ENCODE peak calls at places on chromosomes 5 and 9, in six cellular contexts. One of them, this sample, is unnamed.

GRCh38 chr5:1544294-1545010 is 20.7 kb upstream of the LPCAT1 start:
- DNase-seq in ovary: no peak
- DNase-seq in astrocyte of the cerebellum: no peak
- DNase-seq in bronchial epithelial cell: no peak
- DNase-seq in IMR-90: no peak
- DNase-seq in psoas muscle: no peak
- DNase-seq in this sample: no peak

GRCh38 chr5:9156282-9156681 is 389.6 kb downstream of the SEMA5A start:
- DNase-seq in ovary: no peak
- DNase-seq in astrocyte of the cerebellum: no peak
- DNase-seq in bronchial epithelial cell: peak
- DNase-seq in IMR-90: peak
- DNase-seq in psoas muscle: peak
- DNase-seq in this sample: peak

GRCh38 chr9:13330396-13331004 is 51.0 kb upstream of the MPDZ start:
- DNase-seq in ovary: no peak
- DNase-seq in astrocyte of the cerebellum: no peak
- DNase-seq in bronchial epithelial cell: no peak
- DNase-seq in IMR-90: no peak
- DNase-seq in psoas muscle: no peak
- DNase-seq in this sample: no peak

GRCh38 chr5:93681432-93681831 is 60.0 kb downstream of the POU5F2 start:
- DNase-seq in ovary: no peak
- DNase-seq in astrocyte of the cerebellum: no peak
- DNase-seq in bronchial epithelial cell: no peak
- DNase-seq in IMR-90: no peak
- DNase-seq in psoas muscle: no peak
- DNase-seq in this sample: no peak

GRCh38 chr5:157984611-157985010 is 125.7 kb upstream of the CLINT1 start:
- DNase-seq in ovary: no peak
- DNase-seq in astrocyte of the cerebellum: no peak
- DNase-seq in bronchial epithelial cell: no peak
- DNase-seq in IMR-90: no peak
- DNase-seq in psoas muscle: no peak
- DNase-seq in this sample: no peak

GRCh38 chr9:75108571-75108970 is 20.3 kb downstream of the OSTF1 start:
- DNase-seq in ovary: peak
- DNase-seq in astrocyte of the cerebellum: no peak
- DNase-seq in bronchial epithelial cell: no peak
- DNase-seq in IMR-90: peak
- DNase-seq in psoas muscle: no peak
- DNase-seq in this sample: peak

GRCh38 chr5:17169507-17169906 is 47.9 kb upstream of the BASP1 start:
- DNase-seq in ovary: no peak
- DNase-seq in astrocyte of the cerebellum: no peak
- DNase-seq in bronchial epithelial cell: peak
- DNase-seq in IMR-90: peak
- DNase-seq in psoas muscle: no peak
- DNase-seq in this sample: peak

GRCh38 chr9:113578877-113579269 is 115.3 kb downstream of the RGS3 start:
- DNase-seq in ovary: no peak
- DNase-seq in astrocyte of the cerebellum: peak
- DNase-seq in bronchial epithelial cell: peak
- DNase-seq in IMR-90: peak
- DNase-seq in psoas muscle: no peak
- DNase-seq in this sample: peak

GRCh38 chr9:34662544-34663295 is at the start of gene CCL27:
- DNase-seq in ovary: no peak
- DNase-seq in astrocyte of the cerebellum: no peak
- DNase-seq in bronchial epithelial cell: peak
- DNase-seq in IMR-90: no peak
- DNase-seq in psoas muscle: no peak
- DNase-seq in this sample: no peak

GRCh38 chr9:21392270-21392669 is 7.1 kb upstream of the IFNA2 start:
- DNase-seq in ovary: no peak
- DNase-seq in astrocyte of the cerebellum: no peak
- DNase-seq in bronchial epithelial cell: peak
- DNase-seq in IMR-90: no peak
- DNase-seq in psoas muscle: no peak
- DNase-seq in this sample: peak

GRCh38 chr9:131111854-131112311 is 13.5 kb upstream of the NUP214 start:
- DNase-seq in ovary: no peak
- DNase-seq in astrocyte of the cerebellum: no peak
- DNase-seq in bronchial epithelial cell: no peak
- DNase-seq in IMR-90: no peak
- DNase-seq in psoas muscle: no peak
- DNase-seq in this sample: no peak

GRCh38 chr5:76746677-76747076 is 30.8 kb downstream of the F2R start:
- DNase-seq in ovary: no peak
- DNase-seq in astrocyte of the cerebellum: no peak
- DNase-seq in bronchial epithelial cell: no peak
- DNase-seq in IMR-90: no peak
- DNase-seq in psoas muscle: no peak
- DNase-seq in this sample: no peak

GRCh38 chr5:19534751-19535150 is 453.2 kb downstream of the CDH18 start:
- DNase-seq in ovary: no peak
- DNase-seq in astrocyte of the cerebellum: no peak
- DNase-seq in bronchial epithelial cell: peak
- DNase-seq in IMR-90: no peak
- DNase-seq in psoas muscle: no peak
- DNase-seq in this sample: no peak

GRCh38 chr5:79513519-79514390 is at the start of gene HOMER1:
- DNase-seq in ovary: peak
- DNase-seq in astrocyte of the cerebellum: peak
- DNase-seq in bronchial epithelial cell: peak
- DNase-seq in IMR-90: peak
- DNase-seq in psoas muscle: peak
- DNase-seq in this sample: peak

GRCh38 chr5:153584561-153585359 is 94.3 kb downstream of the GRIA1 start:
- DNase-seq in ovary: no peak
- DNase-seq in astrocyte of the cerebellum: no peak
- DNase-seq in bronchial epithelial cell: no peak
- DNase-seq in IMR-90: peak
- DNase-seq in psoas muscle: no peak
- DNase-seq in this sample: peak

GRCh38 chr5:179805529-179806249 is 977 bp downstream of the MGAT4B start:
- DNase-seq in ovary: no peak
- DNase-seq in astrocyte of the cerebellum: no peak
- DNase-seq in bronchial epithelial cell: no peak
- DNase-seq in IMR-90: no peak
- DNase-seq in psoas muscle: peak
- DNase-seq in this sample: peak

GRCh38 chr9:124941689-124942561 is 1.0 kb upstream of the GOLGA1 start:
- DNase-seq in ovary: peak
- DNase-seq in astrocyte of the cerebellum: peak
- DNase-seq in bronchial epithelial cell: peak
- DNase-seq in IMR-90: peak
- DNase-seq in psoas muscle: peak
- DNase-seq in this sample: peak

GRCh38 chr5:96492654-96493053 is 59.6 kb upstream of the PCSK1 start:
- DNase-seq in ovary: no peak
- DNase-seq in astrocyte of the cerebellum: no peak
- DNase-seq in bronchial epithelial cell: no peak
- DNase-seq in IMR-90: no peak
- DNase-seq in psoas muscle: no peak
- DNase-seq in this sample: peak

GRCh38 chr9:95880011-95880690 is 4.7 kb downstream of the ERCC6L2 start:
- DNase-seq in ovary: no peak
- DNase-seq in astrocyte of the cerebellum: peak
- DNase-seq in bronchial epithelial cell: peak
- DNase-seq in IMR-90: peak
- DNase-seq in psoas muscle: no peak
- DNase-seq in this sample: peak

GRCh38 chr9:85978496-85978895 is 37.5 kb downstream of the NAA35 start:
- DNase-seq in ovary: no peak
- DNase-seq in astrocyte of the cerebellum: no peak
- DNase-seq in bronchial epithelial cell: no peak
- DNase-seq in IMR-90: peak
- DNase-seq in psoas muscle: no peak
- DNase-seq in this sample: no peak

GRCh38 chr5:157182143-157182757 is 1.6 kb downstream of the ITK start:
- DNase-seq in ovary: no peak
- DNase-seq in astrocyte of the cerebellum: no peak
- DNase-seq in bronchial epithelial cell: no peak
- DNase-seq in IMR-90: no peak
- DNase-seq in psoas muscle: no peak
- DNase-seq in this sample: no peak

GRCh38 chr9:77533678-77534077 is 114.4 kb downstream of the GNA14 start:
- DNase-seq in ovary: no peak
- DNase-seq in astrocyte of the cerebellum: no peak
- DNase-seq in bronchial epithelial cell: no peak
- DNase-seq in IMR-90: no peak
- DNase-seq in psoas muscle: no peak
- DNase-seq in this sample: no peak

GRCh38 chr9:112332674-112332976 is 794 bp downstream of the PTBP3 start:
- DNase-seq in ovary: no peak
- DNase-seq in astrocyte of the cerebellum: no peak
- DNase-seq in bronchial epithelial cell: no peak
- DNase-seq in IMR-90: no peak
- DNase-seq in psoas muscle: no peak
- DNase-seq in this sample: no peak

GRCh38 chr5:36264202-36264760 is 22.6 kb upstream of the NADK2 start:
- DNase-seq in ovary: no peak
- DNase-seq in astrocyte of the cerebellum: no peak
- DNase-seq in bronchial epithelial cell: no peak
- DNase-seq in IMR-90: no peak
- DNase-seq in psoas muscle: no peak
- DNase-seq in this sample: no peak

GRCh38 chr9:34638138-34638445 is 505 bp upstream of the SIGMAR1 start:
- DNase-seq in ovary: no peak
- DNase-seq in astrocyte of the cerebellum: no peak
- DNase-seq in bronchial epithelial cell: no peak
- DNase-seq in IMR-90: no peak
- DNase-seq in psoas muscle: no peak
- DNase-seq in this sample: no peak

GRCh38 chr5:165457854-165458481 is 1952.5 kb downstream of the MAT2B start:
- DNase-seq in ovary: no peak
- DNase-seq in astrocyte of the cerebellum: peak
- DNase-seq in bronchial epithelial cell: peak
- DNase-seq in IMR-90: peak
- DNase-seq in psoas muscle: no peak
- DNase-seq in this sample: peak

GRCh38 chr9:114154597-114155102 is 687 bp upstream of the COL27A1 start:
- DNase-seq in ovary: no peak
- DNase-seq in astrocyte of the cerebellum: no peak
- DNase-seq in bronchial epithelial cell: no peak
- DNase-seq in IMR-90: no peak
- DNase-seq in psoas muscle: no peak
- DNase-seq in this sample: no peak

GRCh38 chr9:134502261-134503211 is 139.1 kb upstream of the COL5A1 start:
- DNase-seq in ovary: peak
- DNase-seq in astrocyte of the cerebellum: peak
- DNase-seq in bronchial epithelial cell: peak
- DNase-seq in IMR-90: peak
- DNase-seq in psoas muscle: peak
- DNase-seq in this sample: peak

GRCh38 chr9:135034106-135034505 is 53.4 kb upstream of the OLFM1 start:
- DNase-seq in ovary: no peak
- DNase-seq in astrocyte of the cerebellum: no peak
- DNase-seq in bronchial epithelial cell: no peak
- DNase-seq in IMR-90: no peak
- DNase-seq in psoas muscle: no peak
- DNase-seq in this sample: no peak

GRCh38 chr9:7259544-7260241 is 501.9 kb downstream of the KDM4C start:
- DNase-seq in ovary: no peak
- DNase-seq in astrocyte of the cerebellum: no peak
- DNase-seq in bronchial epithelial cell: peak
- DNase-seq in IMR-90: no peak
- DNase-seq in psoas muscle: no peak
- DNase-seq in this sample: no peak
- TF ChIP-seq CTCF in ovary: no peak
- TF ChIP-seq CTCF in astrocyte of the cerebellum: no peak
- TF ChIP-seq CTCF in bronchial epithelial cell: peak
- TF ChIP-seq CTCF in IMR-90: no peak
- TF ChIP-seq CTCF in psoas muscle: no peak
- TF ChIP-seq CTCF in this sample: peak

GRCh38 chr5:58122157-58122556 is 337.7 kb downstream of the PLK2 start:
- DNase-seq in ovary: no peak
- DNase-seq in astrocyte of the cerebellum: no peak
- DNase-seq in bronchial epithelial cell: no peak
- DNase-seq in IMR-90: no peak
- DNase-seq in psoas muscle: no peak
- DNase-seq in this sample: no peak

GRCh38 chr5:58122993-58123392 is 336.9 kb downstream of the PLK2 start:
- DNase-seq in ovary: no peak
- DNase-seq in astrocyte of the cerebellum: no peak
- DNase-seq in bronchial epithelial cell: no peak
- DNase-seq in IMR-90: no peak
- DNase-seq in psoas muscle: no peak
- DNase-seq in this sample: no peak

GRCh38 chr5:58127132-58127485 is 332.8 kb downstream of the PLK2 start:
- DNase-seq in ovary: no peak
- DNase-seq in astrocyte of the cerebellum: no peak
- DNase-seq in bronchial epithelial cell: no peak
- DNase-seq in IMR-90: no peak
- DNase-seq in psoas muscle: no peak
- DNase-seq in this sample: no peak

GRCh38 chr5:58123501-58123900 is 336.4 kb downstream of the PLK2 start:
- DNase-seq in ovary: no peak
- DNase-seq in astrocyte of the cerebellum: no peak
- DNase-seq in bronchial epithelial cell: no peak
- DNase-seq in IMR-90: no peak
- DNase-seq in psoas muscle: no peak
- DNase-seq in this sample: no peak

GRCh38 chr5:58127486-58128220 is 332.2 kb downstream of the PLK2 start:
- DNase-seq in ovary: no peak
- DNase-seq in astrocyte of the cerebellum: no peak
- DNase-seq in bronchial epithelial cell: peak
- DNase-seq in IMR-90: peak
- DNase-seq in psoas muscle: no peak
- DNase-seq in this sample: no peak
- H3K4me3 ChIP-seq in ovary: no peak
- H3K4me3 ChIP-seq in astrocyte of the cerebellum: no peak
- H3K4me3 ChIP-seq in bronchial epithelial cell: no peak
- H3K4me3 ChIP-seq in IMR-90: no peak
- H3K4me3 ChIP-seq in psoas muscle: no peak
- H3K4me3 ChIP-seq in this sample: no peak

DNA sequence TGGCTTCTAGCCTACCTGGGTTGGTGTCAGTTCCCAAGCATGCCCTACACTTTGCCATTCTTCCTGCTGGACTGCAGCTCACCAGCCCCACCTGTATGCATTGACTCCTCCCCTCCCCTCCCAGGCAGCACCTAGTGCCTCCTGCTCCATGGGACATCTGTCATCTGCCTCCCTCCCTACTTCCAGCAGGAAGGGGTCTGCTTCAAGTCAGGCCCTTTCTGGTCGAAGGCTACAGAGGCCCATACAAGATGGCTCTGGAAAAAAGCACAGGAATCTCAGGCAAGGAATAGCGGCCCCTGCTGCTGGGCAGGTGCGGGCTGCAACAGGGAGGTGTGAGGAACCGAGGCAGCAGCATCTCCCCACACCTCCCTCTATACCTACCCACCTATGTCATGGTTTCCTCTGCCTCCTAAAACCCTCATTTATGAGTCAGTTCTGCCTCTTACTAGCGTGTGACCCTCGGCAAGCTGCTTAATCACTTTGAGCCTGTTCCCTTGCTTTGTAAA is 19.7 kb downstream of the WWC1 start:
- DNase-seq in ovary: no peak
- DNase-seq in astrocyte of the cerebellum: no peak
- DNase-seq in bronchial epithelial cell: no peak
- DNase-seq in IMR-90: no peak
- DNase-seq in psoas muscle: no peak
- DNase-seq in this sample: no peak
- TF ChIP-seq CTCF in ovary: no peak
- TF ChIP-seq CTCF in astrocyte of the cerebellum: no peak
- TF ChIP-seq CTCF in bronchial epithelial cell: no peak
- TF ChIP-seq CTCF in IMR-90: no peak
- TF ChIP-seq CTCF in psoas muscle: no peak
- TF ChIP-seq CTCF in this sample: no peak

GRCh38 chr5:88880196-88880595 is 2.8 kb downstream of the MEF2C start:
- DNase-seq in ovary: no peak
- DNase-seq in astrocyte of the cerebellum: no peak
- DNase-seq in bronchial epithelial cell: no peak
- DNase-seq in IMR-90: no peak
- DNase-seq in psoas muscle: no peak
- DNase-seq in this sample: no peak
- H3K4me3 ChIP-seq in ovary: peak
- H3K4me3 ChIP-seq in astrocyte of the cerebellum: no peak
- H3K4me3 ChIP-seq in bronchial epithelial cell: no peak
- H3K4me3 ChIP-seq in IMR-90: no peak
- H3K4me3 ChIP-seq in psoas muscle: peak
- H3K4me3 ChIP-seq in this sample: no peak